ENCODE peak calls at places on chromosomes 16 and 17, in six cellular contexts. One of them, this sample, is unnamed.

GRCh38 chr16:821751-822150 is 21.2 kb upstream of the GNG13 start:
- DNase-seq in T-helper 1 cell: no peak
- DNase-seq in HEK293T: no peak
- DNase-seq in T-cell: no peak
- DNase-seq in nephron progenitor cell: no peak
- DNase-seq in fibroblast of mammary gland: no peak
- DNase-seq in this sample: no peak

GRCh38 chr17:40602445-40603443 is 37.5 kb upstream of the CCR7 start:
- DNase-seq in fibroblast of mammary gland: no peak
- DNase-seq in T-helper 1 cell: peak
- DNase-seq in T-cell: peak
- DNase-seq in nephron progenitor cell: no peak
- DNase-seq in HEK293T: no peak
- DNase-seq in this sample: peak

GRCh38 chr16:27690604-27691003 is 140.7 kb downstream of the KATNIP start:
- DNase-seq in T-cell: no peak
- DNase-seq in fibroblast of mammary gland: peak
- DNase-seq in HEK293T: peak
- DNase-seq in T-helper 1 cell: no peak
- DNase-seq in nephron progenitor cell: peak
- DNase-seq in this sample: no peak

GRCh38 chr16:49664221-49665215 is 191.4 kb downstream of the ZNF423 start:
- DNase-seq in nephron progenitor cell: no peak
- DNase-seq in fibroblast of mammary gland: no peak
- DNase-seq in T-helper 1 cell: no peak
- DNase-seq in T-cell: no peak
- DNase-seq in HEK293T: no peak
- DNase-seq in this sample: no peak

GRCh38 chr17:17999364-18000007 is 26.8 kb downstream of the DRC3 start:
- DNase-seq in T-helper 1 cell: no peak
- DNase-seq in HEK293T: no peak
- DNase-seq in fibroblast of mammary gland: peak
- DNase-seq in T-cell: no peak
- DNase-seq in nephron progenitor cell: no peak
- DNase-seq in this sample: no peak

GRCh38 chr17:14737984-14738651 is 437.2 kb downstream of the HS3ST3B1 start:
- DNase-seq in HEK293T: peak
- DNase-seq in T-helper 1 cell: no peak
- DNase-seq in fibroblast of mammary gland: peak
- DNase-seq in T-cell: no peak
- DNase-seq in nephron progenitor cell: peak
- DNase-seq in this sample: no peak

GRCh38 chr17:58703137-58703846 is 10.9 kb downstream of the RAD51C start:
- DNase-seq in fibroblast of mammary gland: peak
- DNase-seq in HEK293T: no peak
- DNase-seq in T-cell: no peak
- DNase-seq in T-helper 1 cell: no peak
- DNase-seq in nephron progenitor cell: no peak
- DNase-seq in this sample: no peak

GRCh38 chr17:36089888-36090836 is at the start of gene CCL3:
- DNase-seq in T-helper 1 cell: no peak
- DNase-seq in T-cell: no peak
- DNase-seq in HEK293T: no peak
- DNase-seq in nephron progenitor cell: no peak
- DNase-seq in fibroblast of mammary gland: no peak
- DNase-seq in this sample: no peak

GRCh38 chr17:27994586-27994985 is 47.9 kb upstream of the NLK start:
- DNase-seq in T-helper 1 cell: no peak
- DNase-seq in fibroblast of mammary gland: no peak
- DNase-seq in T-cell: no peak
- DNase-seq in nephron progenitor cell: no peak
- DNase-seq in HEK293T: no peak
- DNase-seq in this sample: no peak

GRCh38 chr16:10851512-10851911 is 25.5 kb upstream of the CIITA start:
- DNase-seq in nephron progenitor cell: no peak
- DNase-seq in fibroblast of mammary gland: no peak
- DNase-seq in T-cell: no peak
- DNase-seq in T-helper 1 cell: no peak
- DNase-seq in HEK293T: no peak
- DNase-seq in this sample: no peak

GRCh38 chr17:31888124-31888523 is 13.4 kb downstream of the UTP6 start:
- DNase-seq in nephron progenitor cell: no peak
- DNase-seq in T-cell: no peak
- DNase-seq in T-helper 1 cell: no peak
- DNase-seq in fibroblast of mammary gland: no peak
- DNase-seq in HEK293T: no peak
- DNase-seq in this sample: no peak

GRCh38 chr16:1564325-1564724 is 30.9 kb downstream of the TMEM204 start:
- DNase-seq in nephron progenitor cell: peak
- DNase-seq in fibroblast of mammary gland: no peak
- DNase-seq in T-cell: no peak
- DNase-seq in HEK293T: no peak
- DNase-seq in T-helper 1 cell: no peak
- DNase-seq in this sample: no peak

GRCh38 chr17:17320188-17320910 is 17.2 kb downstream of the NT5M start:
- DNase-seq in T-helper 1 cell: no peak
- DNase-seq in T-cell: no peak
- DNase-seq in HEK293T: peak
- DNase-seq in nephron progenitor cell: no peak
- DNase-seq in fibroblast of mammary gland: no peak
- DNase-seq in this sample: no peak

GRCh38 chr16:51156836-51157235 is 5.8 kb upstream of the SALL1 start:
- DNase-seq in nephron progenitor cell: no peak
- DNase-seq in HEK293T: no peak
- DNase-seq in T-cell: no peak
- DNase-seq in T-helper 1 cell: no peak
- DNase-seq in fibroblast of mammary gland: no peak
- DNase-seq in this sample: no peak

GRCh38 chr16:30183961-30184429 is 593 bp downstream of the CORO1A start:
- DNase-seq in T-cell: peak
- DNase-seq in T-helper 1 cell: peak
- DNase-seq in nephron progenitor cell: peak
- DNase-seq in fibroblast of mammary gland: no peak
- DNase-seq in HEK293T: no peak
- DNase-seq in this sample: peak

GRCh38 chr17:63838586-63839184 is 3.8 kb downstream of the SMARCD2 start:
- DNase-seq in T-helper 1 cell: no peak
- DNase-seq in T-cell: no peak
- DNase-seq in fibroblast of mammary gland: peak
- DNase-seq in HEK293T: no peak
- DNase-seq in nephron progenitor cell: no peak
- DNase-seq in this sample: no peak

GRCh38 chr17:64354824-64355535 is 35.7 kb downstream of the PECAM1 start:
- DNase-seq in nephron progenitor cell: no peak
- DNase-seq in T-cell: no peak
- DNase-seq in HEK293T: no peak
- DNase-seq in fibroblast of mammary gland: peak
- DNase-seq in T-helper 1 cell: no peak
- DNase-seq in this sample: no peak

GRCh38 chr17:8362651-8363332 is 13.7 kb downstream of the KRABD2 start:
- DNase-seq in T-helper 1 cell: no peak
- DNase-seq in fibroblast of mammary gland: peak
- DNase-seq in HEK293T: no peak
- DNase-seq in T-cell: no peak
- DNase-seq in nephron progenitor cell: no peak
- DNase-seq in this sample: no peak

GRCh38 chr17:79204261-79204660 is 129.6 kb downstream of the ENGASE start:
- DNase-seq in HEK293T: no peak
- DNase-seq in fibroblast of mammary gland: no peak
- DNase-seq in T-cell: no peak
- DNase-seq in T-helper 1 cell: no peak
- DNase-seq in nephron progenitor cell: no peak
- DNase-seq in this sample: no peak